ENCODE peak calls at places on chromosomes 5 and 9, in nine cellular contexts. One of them, this sample, is unnamed.

GRCh38 chr5:125093776-125094175 is 347.3 kb upstream of the ZNF608 start:
- DNase-seq in tibial nerve: no peak
- DNase-seq in ovary: no peak
- DNase-seq in mucosa of descending colon: no peak
- DNase-seq in effector memory CD4-positive, alpha-beta T cell: no peak
- DNase-seq in foreskin fibroblast: peak
- DNase-seq in tibial artery: no peak
- DNase-seq in brain microvascular endothelial cell: peak
- DNase-seq in CD4-positive, alpha-beta memory T cell: no peak
- DNase-seq in this sample: no peak

GRCh38 chr9:64773491-64773931 is 511.5 kb downstream of the FOXD4L5 start:
- DNase-seq in tibial nerve: no peak
- DNase-seq in ovary: no peak
- DNase-seq in mucosa of descending colon: peak
- DNase-seq in effector memory CD4-positive, alpha-beta T cell: peak
- DNase-seq in foreskin fibroblast: no peak
- DNase-seq in tibial artery: no peak
- DNase-seq in brain microvascular endothelial cell: no peak
- DNase-seq in CD4-positive, alpha-beta memory T cell: no peak
- DNase-seq in this sample: no peak

GRCh38 chr5:159786901-159787691 is 129.2 kb upstream of the ADRA1B start:
- DNase-seq in tibial nerve: peak
- DNase-seq in ovary: peak
- DNase-seq in mucosa of descending colon: peak
- DNase-seq in effector memory CD4-positive, alpha-beta T cell: no peak
- DNase-seq in foreskin fibroblast: peak
- DNase-seq in tibial artery: peak
- DNase-seq in brain microvascular endothelial cell: peak
- DNase-seq in CD4-positive, alpha-beta memory T cell: no peak
- DNase-seq in this sample: no peak

GRCh38 chr9:129322022-129322621 is 144.1 kb upstream of the IER5L start:
- DNase-seq in tibial nerve: no peak
- DNase-seq in ovary: peak
- DNase-seq in mucosa of descending colon: no peak
- DNase-seq in effector memory CD4-positive, alpha-beta T cell: no peak
- DNase-seq in foreskin fibroblast: no peak
- DNase-seq in tibial artery: peak
- DNase-seq in brain microvascular endothelial cell: no peak
- DNase-seq in CD4-positive, alpha-beta memory T cell: no peak
- DNase-seq in this sample: no peak

GRCh38 chr5:607541-608285 is 4.4 kb upstream of the CEP72 start:
- DNase-seq in tibial nerve: no peak
- DNase-seq in ovary: peak
- DNase-seq in mucosa of descending colon: peak
- DNase-seq in effector memory CD4-positive, alpha-beta T cell: no peak
- DNase-seq in foreskin fibroblast: no peak
- DNase-seq in tibial artery: peak
- DNase-seq in brain microvascular endothelial cell: no peak
- DNase-seq in CD4-positive, alpha-beta memory T cell: no peak
- DNase-seq in this sample: no peak

GRCh38 chr9:36762958-36763357 is 190.3 kb downstream of the MELK start:
- DNase-seq in tibial nerve: no peak
- DNase-seq in ovary: no peak
- DNase-seq in mucosa of descending colon: no peak
- DNase-seq in effector memory CD4-positive, alpha-beta T cell: no peak
- DNase-seq in foreskin fibroblast: no peak
- DNase-seq in tibial artery: no peak
- DNase-seq in brain microvascular endothelial cell: no peak
- DNase-seq in CD4-positive, alpha-beta memory T cell: no peak
- DNase-seq in this sample: no peak

GRCh38 chr9:105305834-105306233 is 61.4 kb downstream of the SLC44A1 start:
- DNase-seq in tibial nerve: no peak
- DNase-seq in ovary: no peak
- DNase-seq in mucosa of descending colon: no peak
- DNase-seq in effector memory CD4-positive, alpha-beta T cell: no peak
- DNase-seq in foreskin fibroblast: no peak
- DNase-seq in tibial artery: no peak
- DNase-seq in brain microvascular endothelial cell: no peak
- DNase-seq in CD4-positive, alpha-beta memory T cell: no peak
- DNase-seq in this sample: no peak

GRCh38 chr9:115900698-115901097 is 252.9 kb upstream of the PAPPA start:
- DNase-seq in tibial nerve: no peak
- DNase-seq in ovary: no peak
- DNase-seq in mucosa of descending colon: no peak
- DNase-seq in effector memory CD4-positive, alpha-beta T cell: no peak
- DNase-seq in foreskin fibroblast: no peak
- DNase-seq in tibial artery: no peak
- DNase-seq in brain microvascular endothelial cell: no peak
- DNase-seq in CD4-positive, alpha-beta memory T cell: no peak
- DNase-seq in this sample: no peak

GRCh38 chr5:53607896-53608295 is 47.5 kb downstream of the NDUFS4 start:
- DNase-seq in tibial nerve: no peak
- DNase-seq in ovary: no peak
- DNase-seq in mucosa of descending colon: no peak
- DNase-seq in effector memory CD4-positive, alpha-beta T cell: no peak
- DNase-seq in foreskin fibroblast: peak
- DNase-seq in tibial artery: no peak
- DNase-seq in brain microvascular endothelial cell: peak
- DNase-seq in CD4-positive, alpha-beta memory T cell: no peak
- DNase-seq in this sample: no peak

GRCh38 chr5:168649306-168649705 is 70.1 kb upstream of the PANK3 start:
- DNase-seq in tibial nerve: no peak
- DNase-seq in ovary: no peak
- DNase-seq in mucosa of descending colon: no peak
- DNase-seq in effector memory CD4-positive, alpha-beta T cell: no peak
- DNase-seq in foreskin fibroblast: no peak
- DNase-seq in tibial artery: no peak
- DNase-seq in brain microvascular endothelial cell: peak
- DNase-seq in CD4-positive, alpha-beta memory T cell: no peak
- DNase-seq in this sample: no peak

GRCh38 chr5:112682621-112683061 is 55.0 kb upstream of the APC start:
- DNase-seq in tibial nerve: no peak
- DNase-seq in ovary: no peak
- DNase-seq in mucosa of descending colon: no peak
- DNase-seq in effector memory CD4-positive, alpha-beta T cell: no peak
- DNase-seq in foreskin fibroblast: no peak
- DNase-seq in tibial artery: no peak
- DNase-seq in brain microvascular endothelial cell: no peak
- DNase-seq in CD4-positive, alpha-beta memory T cell: no peak
- DNase-seq in this sample: no peak

GRCh38 chr5:181186902-181187499 is 18.0 kb downstream of the TRIM7 start:
- DNase-seq in tibial nerve: no peak
- DNase-seq in ovary: no peak
- DNase-seq in mucosa of descending colon: no peak
- DNase-seq in effector memory CD4-positive, alpha-beta T cell: no peak
- DNase-seq in foreskin fibroblast: no peak
- DNase-seq in tibial artery: no peak
- DNase-seq in brain microvascular endothelial cell: no peak
- DNase-seq in CD4-positive, alpha-beta memory T cell: no peak
- DNase-seq in this sample: no peak

GRCh38 chr9:97632406-97632991 is 669 bp downstream of the TSTD2 start:
- DNase-seq in tibial nerve: no peak
- DNase-seq in ovary: peak
- DNase-seq in mucosa of descending colon: peak
- DNase-seq in effector memory CD4-positive, alpha-beta T cell: no peak
- DNase-seq in foreskin fibroblast: peak
- DNase-seq in tibial artery: no peak
- DNase-seq in brain microvascular endothelial cell: peak
- DNase-seq in CD4-positive, alpha-beta memory T cell: no peak
- DNase-seq in this sample: peak

GRCh38 chr9:134049236-134049635 is 18.6 kb downstream of the BRD3 start:
- DNase-seq in tibial nerve: no peak
- DNase-seq in ovary: no peak
- DNase-seq in mucosa of descending colon: no peak
- DNase-seq in effector memory CD4-positive, alpha-beta T cell: no peak
- DNase-seq in foreskin fibroblast: no peak
- DNase-seq in tibial artery: no peak
- DNase-seq in brain microvascular endothelial cell: no peak
- DNase-seq in CD4-positive, alpha-beta memory T cell: no peak
- DNase-seq in this sample: no peak

GRCh38 chr9:124128568-124128967 is 117.0 kb downstream of the LHX2 start:
- DNase-seq in tibial nerve: no peak
- DNase-seq in ovary: no peak
- DNase-seq in mucosa of descending colon: no peak
- DNase-seq in effector memory CD4-positive, alpha-beta T cell: no peak
- DNase-seq in foreskin fibroblast: no peak
- DNase-seq in tibial artery: no peak
- DNase-seq in brain microvascular endothelial cell: no peak
- DNase-seq in CD4-positive, alpha-beta memory T cell: no peak
- DNase-seq in this sample: no peak

GRCh38 chr9:96874947-96875459 is 20.7 kb upstream of the ZNF782 start:
- DNase-seq in tibial nerve: no peak
- DNase-seq in ovary: no peak
- DNase-seq in mucosa of descending colon: peak
- DNase-seq in effector memory CD4-positive, alpha-beta T cell: peak
- DNase-seq in foreskin fibroblast: peak
- DNase-seq in tibial artery: no peak
- DNase-seq in brain microvascular endothelial cell: peak
- DNase-seq in CD4-positive, alpha-beta memory T cell: peak
- DNase-seq in this sample: no peak

DNA sequence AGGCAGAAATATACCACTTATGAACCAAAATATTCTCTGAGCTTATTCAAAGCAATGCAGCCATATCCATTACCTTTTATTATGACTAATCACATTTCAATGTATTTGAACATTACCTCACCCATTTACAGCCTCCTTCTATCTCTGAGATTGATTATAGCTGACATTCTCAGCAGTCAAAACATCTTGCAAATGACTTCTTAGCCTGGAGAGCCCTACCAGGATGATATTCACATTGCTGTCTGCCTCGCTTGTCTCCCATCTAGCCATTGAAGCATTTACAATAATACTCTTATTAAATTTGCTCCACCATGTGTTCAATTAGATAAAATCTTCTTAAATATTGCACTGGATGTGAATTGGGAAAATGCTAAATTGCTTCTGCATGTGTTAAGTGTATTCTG is 1879.9 kb upstream of the ACO1 start:
- DNase-seq in tibial nerve: no peak
- DNase-seq in ovary: no peak
- DNase-seq in mucosa of descending colon: no peak
- DNase-seq in effector memory CD4-positive, alpha-beta T cell: no peak
- DNase-seq in foreskin fibroblast: no peak
- DNase-seq in tibial artery: no peak
- DNase-seq in brain microvascular endothelial cell: no peak
- DNase-seq in CD4-positive, alpha-beta memory T cell: no peak
- DNase-seq in this sample: no peak
- H3K4me3 ChIP-seq in tibial nerve: no peak
- H3K4me3 ChIP-seq in ovary: no peak
- H3K4me3 ChIP-seq in mucosa of descending colon: no peak
- H3K4me3 ChIP-seq in effector memory CD4-positive, alpha-beta T cell: no peak
- H3K4me3 ChIP-seq in foreskin fibroblast: no peak
- H3K4me3 ChIP-seq in tibial artery: no peak
- H3K4me3 ChIP-seq in brain microvascular endothelial cell: no peak
- H3K4me3 ChIP-seq in CD4-positive, alpha-beta memory T cell: no peak
- H3K4me3 ChIP-seq in this sample: no peak

DNA sequence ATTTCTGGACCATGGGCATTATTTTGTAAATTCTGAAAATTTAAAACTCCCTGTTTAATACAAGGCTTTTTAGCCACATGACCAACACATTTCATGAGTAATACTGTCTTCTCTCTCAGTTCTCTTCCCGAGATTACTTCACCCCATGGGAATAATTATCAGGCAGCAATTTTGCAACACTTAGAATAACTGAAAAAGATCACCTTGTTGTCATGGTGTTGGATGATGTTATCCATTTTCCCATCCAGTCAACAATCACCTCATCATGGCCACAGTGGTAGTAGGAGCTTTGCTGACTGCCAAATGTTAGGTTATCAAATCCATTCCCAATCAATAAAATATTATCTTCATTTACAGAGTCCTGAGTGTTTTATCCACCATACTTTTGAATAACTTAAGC is 354.9 kb upstream of the ISL1 start:
- DNase-seq in tibial nerve: no peak
- DNase-seq in ovary: no peak
- DNase-seq in mucosa of descending colon: no peak
- DNase-seq in effector memory CD4-positive, alpha-beta T cell: no peak
- DNase-seq in foreskin fibroblast: no peak
- DNase-seq in tibial artery: no peak
- DNase-seq in brain microvascular endothelial cell: no peak
- DNase-seq in CD4-positive, alpha-beta memory T cell: no peak
- DNase-seq in this sample: no peak
- H3K4me3 ChIP-seq in tibial nerve: no peak
- H3K4me3 ChIP-seq in ovary: no peak
- H3K4me3 ChIP-seq in mucosa of descending colon: no peak
- H3K4me3 ChIP-seq in effector memory CD4-positive, alpha-beta T cell: no peak
- H3K4me3 ChIP-seq in foreskin fibroblast: no peak
- H3K4me3 ChIP-seq in tibial artery: no peak
- H3K4me3 ChIP-seq in brain microvascular endothelial cell: no peak
- H3K4me3 ChIP-seq in CD4-positive, alpha-beta memory T cell: no peak
- H3K4me3 ChIP-seq in this sample: no peak

DNA sequence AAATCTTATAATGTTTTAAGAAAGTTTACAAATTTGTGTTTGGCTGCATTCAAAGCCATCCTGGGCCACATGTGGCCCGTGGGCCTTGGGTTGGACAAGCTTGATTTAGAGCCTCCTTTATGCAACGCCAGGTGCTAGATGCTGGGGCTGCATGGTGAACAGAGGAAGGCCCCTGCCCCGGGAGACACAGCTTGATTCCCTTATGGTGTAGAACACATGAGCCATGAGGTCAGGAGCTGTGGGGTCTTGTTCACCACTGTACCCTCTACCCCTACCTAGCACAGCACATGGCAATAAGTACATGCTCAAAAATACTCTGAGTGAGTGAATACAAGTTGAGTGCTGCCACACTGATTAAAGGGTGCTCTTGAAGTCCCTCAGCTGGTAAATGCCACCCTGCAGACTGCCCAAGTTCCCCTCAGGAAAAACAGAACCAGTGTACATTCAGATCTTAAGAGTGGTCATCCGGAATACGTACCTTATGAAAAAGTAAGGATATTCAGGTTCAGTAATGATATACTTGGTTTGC is 71.9 kb downstream of the ARRDC3 start:
- DNase-seq in tibial nerve: no peak
- DNase-seq in ovary: no peak
- DNase-seq in mucosa of descending colon: no peak
- DNase-seq in effector memory CD4-positive, alpha-beta T cell: no peak
- DNase-seq in foreskin fibroblast: no peak
- DNase-seq in tibial artery: no peak
- DNase-seq in brain microvascular endothelial cell: no peak
- DNase-seq in CD4-positive, alpha-beta memory T cell: no peak
- DNase-seq in this sample: no peak
- H3K4me3 ChIP-seq in tibial nerve: no peak
- H3K4me3 ChIP-seq in ovary: no peak
- H3K4me3 ChIP-seq in mucosa of descending colon: no peak
- H3K4me3 ChIP-seq in effector memory CD4-positive, alpha-beta T cell: peak
- H3K4me3 ChIP-seq in foreskin fibroblast: no peak
- H3K4me3 ChIP-seq in tibial artery: no peak
- H3K4me3 ChIP-seq in brain microvascular endothelial cell: no peak
- H3K4me3 ChIP-seq in CD4-positive, alpha-beta memory T cell: peak
- H3K4me3 ChIP-seq in this sample: no peak

DNA sequence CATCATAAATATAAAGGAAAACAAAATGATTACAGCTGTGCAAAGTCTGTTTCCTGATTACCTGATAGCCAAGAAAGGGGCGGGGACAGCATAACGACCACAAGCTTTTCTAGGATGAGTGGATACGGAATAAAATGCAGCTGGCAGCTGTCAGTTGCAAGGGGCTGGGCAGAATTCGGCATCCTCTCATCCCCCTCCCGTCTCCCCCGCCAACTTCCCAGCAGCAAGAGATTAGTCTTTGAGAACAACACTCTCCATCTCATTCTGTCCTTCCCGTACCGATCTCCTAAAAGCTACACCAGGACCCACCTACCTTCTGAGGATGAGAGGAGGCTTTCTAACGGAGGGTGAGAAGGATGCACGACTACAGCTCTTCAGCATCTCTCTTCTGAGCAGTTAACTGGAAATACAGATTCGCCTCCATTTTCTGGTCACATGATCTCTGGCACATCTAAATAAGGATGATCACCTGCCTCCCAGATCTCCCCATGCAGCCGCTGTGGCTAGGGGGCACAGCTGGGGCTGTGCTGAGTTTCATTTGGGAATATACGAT is 72.4 kb upstream of the PCA3 start:
- DNase-seq in tibial nerve: no peak
- DNase-seq in ovary: no peak
- DNase-seq in mucosa of descending colon: peak
- DNase-seq in effector memory CD4-positive, alpha-beta T cell: no peak
- DNase-seq in foreskin fibroblast: no peak
- DNase-seq in tibial artery: no peak
- DNase-seq in brain microvascular endothelial cell: no peak
- DNase-seq in CD4-positive, alpha-beta memory T cell: no peak
- DNase-seq in this sample: peak
- H3K4me3 ChIP-seq in tibial nerve: no peak
- H3K4me3 ChIP-seq in ovary: no peak
- H3K4me3 ChIP-seq in mucosa of descending colon: no peak
- H3K4me3 ChIP-seq in effector memory CD4-positive, alpha-beta T cell: peak
- H3K4me3 ChIP-seq in foreskin fibroblast: peak
- H3K4me3 ChIP-seq in tibial artery: peak
- H3K4me3 ChIP-seq in brain microvascular endothelial cell: peak
- H3K4me3 ChIP-seq in CD4-positive, alpha-beta memory T cell: no peak
- H3K4me3 ChIP-seq in this sample: peak